ENCODE peak calls at places on chromosome 10, in ten cellular contexts. A, G, Y, J, I, T, X, Z, K and Q are unnamed samples.
A peak's percentile ranks its signal among the peaks of the same experiment; 100 is the strongest.

GRCh38 chr10:128744092-128744491 is 617.9 kb upstream of the MKI67 start:
- DNase-seq in Y (no peak), K (no peak), J (no peak), I (no peak), Z (no peak), G (no peak), T (no peak), A (no peak), X (no peak), Q (no peak)

GRCh38 chr10:103193820-103194529 is 903 bp upstream of the NT5C2 start:
- DNase-seq in I (no peak), G (no peak), X (peak; percentile 89), J (peak; percentile 8), Z (peak; percentile 11), A (no peak), T (no peak), Y (peak; percentile 86), K (no peak), Q (peak; percentile 50)

GRCh38 chr10:110919349-110919931 is at the start of gene SHOC2:
- DNase-seq in X (no peak), J (no peak), Y (no peak), I (no peak), A (no peak), G (peak; percentile 98), Z (no peak), K (peak; percentile 100), T (peak; percentile 99), Q (peak; percentile 97)

GRCh38 chr10:23540401-23540800 is 101.5 kb downstream of the OTUD1 start:
- DNase-seq in K (no peak), I (no peak), X (no peak), J (no peak), Z (no peak), A (no peak), G (no peak), Y (no peak), T (peak; percentile 49), Q (no peak)

GRCh38 chr10:102868976-102869289 is 337 bp upstream of the AS3MT start:
- DNase-seq in T (no peak), A (no peak), G (no peak), K (no peak), J (no peak), X (no peak), Y (no peak), Z (no peak), I (no peak), Q (peak; percentile 17)

GRCh38 chr10:9824546-9825164 is 1193.0 kb upstream of the CELF2 start:
- DNase-seq in J (no peak), I (no peak), G (no peak), T (no peak), A (no peak), Y (no peak), Z (no peak), K (no peak), X (no peak), Q (no peak)

GRCh38 chr10:69061305-69062161 is 26.4 kb upstream of the SRGN start:
- DNase-seq in I (peak; percentile 60), Y (peak; percentile 98), Z (no peak), X (peak; percentile 98), T (peak; percentile 52), A (peak; percentile 84), G (peak; percentile 55), K (peak; percentile 65), J (peak; percentile 100), Q (peak; percentile 91)

GRCh38 chr10:94439275-94439861 is 37.0 kb downstream of the TBC1D12 start:
- DNase-seq in Y (peak; percentile 10), A (peak; percentile 14), Z (no peak), K (no peak), J (peak; percentile 3), T (no peak), X (peak; percentile 23), I (peak; percentile 3), G (no peak), Q (no peak)

GRCh38 chr10:15252396-15252795 is 83.9 kb upstream of the NMT2 start:
- DNase-seq in A (no peak), Z (no peak), T (no peak), J (no peak), Y (no peak), K (no peak), G (no peak), I (no peak), X (no peak), Q (no peak)

GRCh38 chr10:12957081-12957480 is 44.4 kb downstream of the CCDC3 start:
- DNase-seq in Y (no peak), A (no peak), X (no peak), I (no peak), G (no peak), Z (no peak), K (no peak), J (no peak), T (no peak), Q (no peak)

GRCh38 chr10:99834410-99834809 is 52.0 kb downstream of the ABCC2 start:
- DNase-seq in J (peak; percentile 89), I (peak; percentile 91), X (peak; percentile 69), A (peak; percentile 89), T (no peak), K (no peak), Y (peak; percentile 56), Z (no peak), G (no peak), Q (peak; percentile 96)

DNA sequence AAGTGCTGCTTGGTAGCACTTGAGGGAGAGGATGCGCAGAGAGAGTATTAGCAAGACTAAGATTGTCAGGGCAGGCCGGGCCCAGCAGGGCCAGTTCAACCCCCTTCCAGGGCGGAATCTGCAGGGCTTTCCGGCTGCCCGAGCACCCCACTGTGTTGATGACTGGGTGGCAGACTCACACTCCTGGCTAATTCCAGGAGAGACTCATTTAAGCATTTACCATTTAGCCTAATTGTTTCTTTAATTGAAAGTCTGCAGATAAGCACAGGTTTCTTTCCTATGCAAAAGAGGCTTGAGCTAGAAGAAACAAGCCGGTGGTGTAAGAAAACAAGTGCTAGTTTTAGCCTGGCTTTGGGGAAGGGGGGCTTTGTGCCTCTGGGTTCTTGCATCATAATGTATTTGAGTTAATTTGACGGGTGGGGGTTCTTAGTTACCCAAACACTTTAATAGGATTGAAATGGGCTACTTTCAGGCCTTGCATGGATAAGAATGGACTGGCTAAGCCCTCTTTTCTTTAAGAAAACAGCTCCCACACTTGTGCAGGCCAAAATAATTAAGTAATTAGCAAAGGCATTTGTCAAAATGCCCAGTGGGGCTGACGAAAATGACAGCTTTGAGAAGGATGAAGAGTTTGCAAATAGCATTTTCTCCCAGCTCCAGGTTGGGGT is 201.3 kb downstream of the MYOF start:
- DNase-seq in A (no peak), T (no peak), Y (no peak), Z (no peak), G (no peak), J (no peak), I (no peak), X (no peak), K (no peak), Q (no peak)
- H3K27ac ChIP-seq in A (no peak overlapping the region), T (no peak overlapping the region), Y (no peak overlapping the region), Z (no peak overlapping the region), G (no peak overlapping the region), J (no peak overlapping the region), I (no peak overlapping the region), X (no peak overlapping the region), K (no peak overlapping the region), Q (no peak overlapping the region)

GRCh38 chr10:132397671-132398565 is 918 bp downstream of the PWWP2B start:
- DNase-seq in Y (peak; percentile 32), J (peak; percentile 47), T (no peak), Z (no peak), G (peak; percentile 76), K (peak; percentile 73), A (peak; percentile 47), X (peak; percentile 59), I (peak; percentile 70), Q (peak; percentile 99)

GRCh38 chr10:132397036-132397541 is at the start of gene PWWP2B:
- DNase-seq in X (peak; percentile 20), J (peak; percentile 19), A (no peak), T (peak; percentile 55), G (peak; percentile 83), K (peak; percentile 78), I (no peak), Y (no peak), Z (no peak), Q (peak; percentile 99)

GRCh38 chr10:132399117-132400035 is 2.4 kb downstream of the PWWP2B start:
- DNase-seq in T (no peak), I (no peak), G (peak; percentile 53), A (no peak), J (no peak), X (no peak), Y (no peak), K (peak; percentile 50), Z (no peak), Q (no peak)

GRCh38 chr10:132400041-132400546 is 3.1 kb downstream of the PWWP2B start:
- DNase-seq in G (peak; percentile 44), Y (no peak), X (no peak), I (no peak), J (no peak), Z (no peak), K (peak; percentile 42), T (no peak), A (no peak), Q (no peak)

DNA sequence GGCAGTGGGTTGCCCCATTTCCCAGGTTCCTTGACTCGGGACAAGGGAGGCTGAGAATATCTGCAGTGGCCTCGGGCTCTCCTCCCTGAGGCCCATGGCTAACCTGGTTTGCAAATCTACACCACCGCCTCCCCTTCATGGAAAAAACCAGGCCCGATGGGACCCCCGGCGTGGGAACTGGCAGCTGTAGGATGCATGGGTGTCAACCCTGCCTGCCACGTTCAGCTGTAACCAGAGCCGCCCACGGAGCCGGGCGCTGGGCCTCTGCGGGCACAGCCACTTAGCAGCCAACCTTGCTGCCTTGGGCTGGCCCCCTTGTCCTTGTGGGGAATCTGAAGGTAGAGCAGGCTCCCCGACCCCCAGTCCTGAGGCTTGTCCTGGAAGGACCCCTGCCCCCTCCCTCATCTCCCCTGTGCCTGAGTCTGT is 1.6 kb downstream of the PWWP2B start:
- DNase-seq in I (no peak), A (no peak), X (no peak), G (no peak), Y (no peak), K (peak; percentile 54), T (no peak), J (no peak), Z (no peak), Q (no peak)
- H3K27ac ChIP-seq in I (no peak overlapping the region), A (peak overlapping the region; percentile 99), X (no peak overlapping the region), G (peak overlapping the region; percentile 95), Y (no peak overlapping the region), K (peak overlapping the region; percentile 89), T (peak overlapping the region; percentile 85), J (no peak overlapping the region), Z (no peak overlapping the region), Q (peak overlapping the region; percentile 60)

DNA sequence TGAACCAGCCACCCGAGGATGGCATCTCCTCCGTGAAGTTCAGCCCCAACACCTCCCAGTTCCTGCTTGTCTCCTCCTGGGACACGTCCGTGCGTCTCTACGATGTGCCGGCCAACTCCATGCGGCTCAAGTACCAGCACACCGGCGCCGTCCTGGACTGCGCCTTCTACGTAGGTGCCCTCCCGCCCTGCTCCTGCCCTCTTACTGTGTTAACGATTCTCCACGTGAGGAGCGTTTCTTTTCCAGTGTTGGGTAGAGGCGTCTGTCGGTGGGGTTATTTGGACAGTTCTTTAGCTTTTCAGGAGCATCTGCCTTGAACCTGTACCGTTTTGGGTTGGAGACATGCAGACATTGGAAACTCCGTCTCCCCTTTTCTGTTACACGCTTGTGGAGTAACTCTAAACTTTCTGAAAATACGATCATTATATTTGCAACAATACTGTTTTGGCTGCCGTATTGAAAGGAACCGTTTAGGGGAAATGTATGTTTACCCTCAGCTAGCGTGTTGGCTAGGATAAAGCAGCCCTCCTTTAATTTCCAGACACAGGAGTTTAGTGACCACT is 822 bp downstream of the BUB3 start:
- DNase-seq in A (peak; percentile 64), Y (peak; percentile 50), K (peak; percentile 66), X (peak; percentile 57), J (peak; percentile 40), Z (no peak), I (peak; percentile 69), T (no peak), G (no peak), Q (peak; percentile 68)
- H3K27ac ChIP-seq in A (peak overlapping the region; percentile 98), Y (peak overlapping the region; percentile 89), K (peak overlapping the region; percentile 91), X (peak overlapping the region; percentile 96), J (peak overlapping the region; percentile 75), Z (no peak overlapping the region), I (peak overlapping the region; percentile 88), T (peak overlapping the region; percentile 80), G (peak overlapping the region; percentile 84), Q (peak overlapping the region; percentile 51)

GRCh38 chr10:11395581-11396310 is 215.7 kb downstream of the USP6NL start:
- DNase-seq in A (no peak), T (no peak), J (no peak), K (no peak), I (no peak), Z (no peak), Y (no peak), X (no peak), G (no peak), Q (no peak)
- H3K27ac ChIP-seq in A (no peak overlapping the region), T (no peak overlapping the region), J (no peak overlapping the region), K (no peak overlapping the region), I (no peak overlapping the region), Z (no peak overlapping the region), Y (no peak overlapping the region), X (no peak overlapping the region), G (no peak overlapping the region), Q (no peak overlapping the region)